ENCODE peak calls at places on chromosome X, in four cellular contexts. One of them, this sample, is unnamed.

GRCh38 chrX:38754102-38754790 is 47.0 kb upstream of the MID1IP1 start:
- DNase-seq in stomach: no peak
- DNase-seq in transverse colon: no peak
- DNase-seq in ovary: peak; percentile 20
- DNase-seq in this sample: peak; percentile 30

GRCh38 chrX:106698693-106699092 is 27.8 kb upstream of the RNF128 start:
- DNase-seq in stomach: no peak
- DNase-seq in transverse colon: no peak
- DNase-seq in ovary: no peak
- DNase-seq in this sample: no peak

GRCh38 chrX:106415276-106415895 is 196.4 kb upstream of the RADX start:
- DNase-seq in stomach: no peak
- DNase-seq in transverse colon: no peak
- DNase-seq in ovary: no peak
- DNase-seq in this sample: no peak

GRCh38 chrX:80420147-80420546 is at the start of gene TENT5D:
- DNase-seq in stomach: no peak
- DNase-seq in transverse colon: no peak
- DNase-seq in ovary: no peak
- DNase-seq in this sample: no peak

GRCh38 chrX:94576367-94577004 is 902.5 kb downstream of the FAM133A start:
- DNase-seq in stomach: no peak
- DNase-seq in transverse colon: no peak
- DNase-seq in ovary: no peak
- DNase-seq in this sample: no peak

GRCh38 chrX:47958943-47959342 is 44.8 kb downstream of the ZNF182 start:
- DNase-seq in stomach: no peak
- DNase-seq in transverse colon: no peak
- DNase-seq in ovary: no peak
- DNase-seq in this sample: no peak

GRCh38 chrX:8914636-8915035 is 113.5 kb upstream of the FAM9A start:
- DNase-seq in stomach: no peak
- DNase-seq in transverse colon: no peak
- DNase-seq in ovary: no peak
- DNase-seq in this sample: no peak

GRCh38 chrX:69189972-69190371 is 24.7 kb upstream of the PJA1 start:
- DNase-seq in stomach: no peak
- DNase-seq in transverse colon: no peak
- DNase-seq in ovary: peak; percentile 41
- DNase-seq in this sample: peak; percentile 39

GRCh38 chrX:49160908-49161307 is 1.6 kb upstream of the MAGIX start:
- DNase-seq in stomach: no peak
- DNase-seq in transverse colon: no peak
- DNase-seq in ovary: no peak
- DNase-seq in this sample: no peak

GRCh38 chrX:155071694-155072215 is 447 bp downstream of the BRCC3 start:
- DNase-seq in stomach: no peak
- DNase-seq in transverse colon: no peak
- DNase-seq in ovary: peak; percentile 32
- DNase-seq in this sample: no peak

GRCh38 chrX:12967711-12968465 is 7.0 kb upstream of the TMSB4X start:
- DNase-seq in stomach: no peak
- DNase-seq in transverse colon: no peak
- DNase-seq in ovary: no peak
- DNase-seq in this sample: no peak

GRCh38 chrX:44338361-44338760 is 5.1 kb downstream of the EFHC2 start:
- DNase-seq in stomach: no peak
- DNase-seq in transverse colon: no peak
- DNase-seq in ovary: no peak
- DNase-seq in this sample: no peak

GRCh38 chrX:44342866-44343265 is 606 bp downstream of the EFHC2 start:
- DNase-seq in stomach: no peak
- DNase-seq in transverse colon: no peak
- DNase-seq in ovary: no peak
- DNase-seq in this sample: no peak

GRCh38 chrX:44344687-44345086 is 1.2 kb upstream of the EFHC2 start:
- DNase-seq in stomach: no peak
- DNase-seq in transverse colon: no peak
- DNase-seq in ovary: no peak
- DNase-seq in this sample: no peak

GRCh38 chrX:44343412-44343942 is at the start of gene EFHC2:
- DNase-seq in stomach: peak; percentile 34
- DNase-seq in transverse colon: peak; percentile 28
- DNase-seq in ovary: peak; percentile 63
- DNase-seq in this sample: peak; percentile 43

DNA sequence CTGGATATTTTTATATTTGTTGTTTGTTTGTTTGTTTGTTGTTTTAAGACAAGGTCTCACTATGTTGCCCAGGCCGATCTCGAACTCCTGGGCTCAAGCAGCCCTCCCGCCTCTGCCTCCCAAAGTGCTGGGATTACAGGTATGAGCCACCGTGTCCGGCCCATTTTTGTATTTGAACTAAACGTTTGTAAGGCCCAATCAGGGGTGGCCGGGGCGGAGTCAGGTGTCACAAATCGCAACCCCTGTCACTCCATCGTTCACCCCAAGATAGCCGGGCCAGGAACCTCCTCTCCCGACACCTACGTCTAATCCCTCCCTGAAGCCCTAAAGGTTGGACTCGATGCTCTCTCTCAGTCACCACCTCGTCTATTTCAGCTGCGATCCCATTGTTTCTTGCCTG is 722 bp upstream of the EFHC2 start:
- DNase-seq in stomach: peak; percentile 52
- DNase-seq in transverse colon: peak; percentile 38
- DNase-seq in ovary: no peak
- DNase-seq in this sample: peak; percentile 18
- H3K4me3 ChIP-seq in stomach: peak overlapping the region; percentile 51
- H3K4me3 ChIP-seq in transverse colon: no peak overlapping the region
- H3K4me3 ChIP-seq in ovary: no peak overlapping the region
- H3K4me3 ChIP-seq in this sample: no peak overlapping the region

DNA sequence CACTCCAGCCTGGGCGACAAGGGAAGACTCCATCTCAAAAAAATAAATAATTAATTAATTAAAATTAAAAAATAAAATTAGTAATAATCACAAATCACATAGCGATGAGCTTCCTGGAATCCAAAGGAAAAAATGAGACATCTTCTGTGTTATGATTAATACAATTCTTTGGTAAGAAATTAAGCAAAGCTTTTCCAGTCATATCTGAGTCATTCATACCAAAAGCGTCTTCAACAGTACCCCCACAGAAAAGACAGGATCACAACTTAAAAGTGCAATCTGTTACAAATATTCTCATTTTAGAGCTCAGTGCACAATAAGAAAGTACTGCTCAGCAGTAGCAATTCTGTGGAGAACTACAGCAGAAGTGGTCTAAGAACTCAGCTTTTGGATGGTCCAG is 168.5 kb upstream of the MXRA5 start:
- DNase-seq in stomach: no peak
- DNase-seq in transverse colon: no peak
- DNase-seq in ovary: no peak
- DNase-seq in this sample: no peak
- TF ChIP-seq POLR2A in stomach: no peak
- TF ChIP-seq POLR2A in transverse colon: no peak
- TF ChIP-seq POLR2A in ovary: no peak
- TF ChIP-seq POLR2A in this sample: no peak

GRCh38 chrX:31580726-31581125 is 508.9 kb upstream of the FTHL17 start:
- DNase-seq in stomach: no peak
- DNase-seq in transverse colon: no peak
- DNase-seq in ovary: no peak
- DNase-seq in this sample: no peak

GRCh38 chrX:31580227-31580626 is 508.4 kb upstream of the FTHL17 start:
- DNase-seq in stomach: no peak
- DNase-seq in transverse colon: no peak
- DNase-seq in ovary: no peak
- DNase-seq in this sample: no peak
- H3K27ac ChIP-seq in stomach: no peak overlapping the region
- H3K27ac ChIP-seq in transverse colon: no peak overlapping the region
- H3K27ac ChIP-seq in ovary: no peak overlapping the region
- H3K27ac ChIP-seq in this sample: no peak overlapping the region

GRCh38 chrX:153944140-153944799 is at the start of gene RENBP:
- DNase-seq in stomach: peak; percentile 45
- DNase-seq in transverse colon: peak; percentile 61
- DNase-seq in ovary: no peak
- DNase-seq in this sample: no peak

GRCh38 chrX:153946910-153947769 is 2.7 kb upstream of the RENBP start:
- DNase-seq in stomach: peak; percentile 82
- DNase-seq in transverse colon: peak; percentile 84
- DNase-seq in ovary: peak; percentile 66
- DNase-seq in this sample: no peak

GRCh38 chrX:153945956-153946909 is 1.8 kb upstream of the RENBP start:
- DNase-seq in stomach: no peak
- DNase-seq in transverse colon: no peak
- DNase-seq in ovary: no peak
- DNase-seq in this sample: no peak

GRCh38 chrX:153941331-153942252 is 2.9 kb downstream of the RENBP start:
- DNase-seq in stomach: no peak
- DNase-seq in transverse colon: no peak
- DNase-seq in ovary: no peak
- DNase-seq in this sample: no peak

GRCh38 chrX:153944800-153945150 is 332 bp upstream of the RENBP start:
- DNase-seq in stomach: no peak
- DNase-seq in transverse colon: no peak
- DNase-seq in ovary: no peak
- DNase-seq in this sample: no peak
- H3K4me3 ChIP-seq in stomach: peak overlapping the region; percentile 39
- H3K4me3 ChIP-seq in transverse colon: no peak overlapping the region
- H3K4me3 ChIP-seq in ovary: no peak overlapping the region
- H3K4me3 ChIP-seq in this sample: no peak overlapping the region

GRCh38 chrX:78139160-78140123 is at the start of gene TAF9B:
- DNase-seq in stomach: peak; percentile 83
- DNase-seq in transverse colon: peak; percentile 88
- DNase-seq in ovary: peak; percentile 84
- DNase-seq in this sample: peak; percentile 85
- TF ChIP-seq POLR2A in stomach: no peak
- TF ChIP-seq POLR2A in transverse colon: peak; percentile 56
- TF ChIP-seq POLR2A in ovary: peak; percentile 47
- TF ChIP-seq POLR2A in this sample: peak; percentile 30

GRCh38 chrX:79169484-79169883 is 25.0 kb downstream of the GPR174 start:
- DNase-seq in stomach: no peak
- DNase-seq in transverse colon: no peak
- DNase-seq in ovary: no peak
- DNase-seq in this sample: no peak
- H3K27ac ChIP-seq in stomach: no peak overlapping the region
- H3K27ac ChIP-seq in transverse colon: no peak overlapping the region
- H3K27ac ChIP-seq in ovary: no peak overlapping the region
- H3K27ac ChIP-seq in this sample: no peak overlapping the region

GRCh38 chrX:133413218-133413925 is 1.9 kb downstream of the GPC4 start:
- DNase-seq in stomach: no peak
- DNase-seq in transverse colon: peak; percentile 11
- DNase-seq in ovary: peak; percentile 45
- DNase-seq in this sample: no peak
- H3K4me3 ChIP-seq in stomach: peak overlapping the region; percentile 68
- H3K4me3 ChIP-seq in transverse colon: peak overlapping the region; percentile 65
- H3K4me3 ChIP-seq in ovary: peak overlapping the region; percentile 67
- H3K4me3 ChIP-seq in this sample: peak overlapping the region; percentile 59

DNA sequence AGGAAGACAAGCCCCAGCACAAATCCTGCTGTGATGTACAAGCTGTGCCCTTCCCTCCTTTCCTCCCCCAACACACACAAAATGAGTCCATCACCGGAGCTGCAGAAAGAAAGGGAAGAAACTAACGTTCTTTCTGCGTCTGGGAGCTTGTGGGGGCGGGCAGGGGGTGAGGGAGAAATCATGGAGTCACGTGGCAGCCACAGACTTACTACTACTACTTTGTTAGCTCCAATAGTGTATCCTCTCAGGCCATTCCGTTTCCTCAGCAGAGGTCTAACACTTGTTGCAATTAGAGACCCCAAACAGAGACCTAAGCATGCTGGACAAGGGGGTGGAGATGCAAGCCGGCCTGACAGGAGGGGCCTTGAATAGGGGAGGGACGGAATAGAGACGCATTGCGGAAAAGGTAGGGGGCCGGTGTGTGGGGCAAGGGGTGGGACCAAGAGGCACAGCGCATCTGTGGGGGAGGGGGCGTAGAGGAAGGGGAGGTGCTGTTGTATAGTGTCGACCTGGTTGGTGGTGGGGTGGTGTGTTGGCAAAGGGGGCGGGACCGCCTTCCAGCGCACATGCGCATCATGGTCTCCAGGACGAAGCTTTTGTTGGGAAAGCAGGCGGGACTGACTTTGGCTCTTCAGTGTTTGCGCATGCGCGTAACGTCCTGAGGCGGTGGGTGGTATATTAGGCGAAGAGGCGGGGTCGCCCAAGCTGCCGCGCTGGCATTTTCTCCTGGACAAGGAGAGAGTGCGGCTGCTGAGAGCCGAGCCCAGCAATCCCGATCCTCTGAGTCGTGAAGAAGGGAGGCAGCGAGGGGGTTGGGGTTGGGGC is at the start of gene MAGED1:
- DNase-seq in stomach: peak; percentile 89
- DNase-seq in transverse colon: peak; percentile 86
- DNase-seq in ovary: peak; percentile 94
- DNase-seq in this sample: peak; percentile 93
- TF ChIP-seq POLR2A in stomach: no peak
- TF ChIP-seq POLR2A in transverse colon: peak; percentile 51
- TF ChIP-seq POLR2A in ovary: peak; percentile 64
- TF ChIP-seq POLR2A in this sample: peak; percentile 70

This sample was measured in uterus.